ENCODE peak calls at places on chromosomes 6 and 20, in eight cellular contexts. One of them, this sample, is unnamed.

GRCh38 chr6:148864941-148865340 is 118.1 kb downstream of the UST start:
- DNase-seq in prostate gland: no peak
- DNase-seq in CD8-positive, alpha-beta T cell: no peak
- DNase-seq in AG04449: no peak
- DNase-seq in H9: no peak
- DNase-seq in keratinocyte: no peak
- DNase-seq in CD4-positive, alpha-beta T cell: no peak
- DNase-seq in OCI-LY7: no peak
- DNase-seq in this sample: no peak

GRCh38 chr20:48777821-48778220 is 50.0 kb downstream of the PREX1 start:
- DNase-seq in prostate gland: no peak
- DNase-seq in CD8-positive, alpha-beta T cell: no peak
- DNase-seq in AG04449: no peak
- DNase-seq in H9: no peak
- DNase-seq in keratinocyte: no peak
- DNase-seq in CD4-positive, alpha-beta T cell: no peak
- DNase-seq in OCI-LY7: no peak
- DNase-seq in this sample: no peak

GRCh38 chr6:158006821-158007570 is 25.3 kb downstream of the SYNJ2 start:
- DNase-seq in prostate gland: no peak
- DNase-seq in CD8-positive, alpha-beta T cell: no peak
- DNase-seq in AG04449: no peak
- DNase-seq in H9: no peak
- DNase-seq in keratinocyte: no peak
- DNase-seq in CD4-positive, alpha-beta T cell: no peak
- DNase-seq in OCI-LY7: no peak
- DNase-seq in this sample: no peak

GRCh38 chr6:139520321-139520768 is 145.9 kb upstream of the CITED2 start:
- DNase-seq in prostate gland: no peak
- DNase-seq in CD8-positive, alpha-beta T cell: no peak
- DNase-seq in AG04449: no peak
- DNase-seq in H9: no peak
- DNase-seq in keratinocyte: peak; percentile 33
- DNase-seq in CD4-positive, alpha-beta T cell: no peak
- DNase-seq in OCI-LY7: no peak
- DNase-seq in this sample: no peak

GRCh38 chr6:74333406-74333805 is 637.4 kb downstream of the CD109 start:
- DNase-seq in prostate gland: no peak
- DNase-seq in CD8-positive, alpha-beta T cell: no peak
- DNase-seq in AG04449: no peak
- DNase-seq in H9: no peak
- DNase-seq in keratinocyte: no peak
- DNase-seq in CD4-positive, alpha-beta T cell: no peak
- DNase-seq in OCI-LY7: no peak
- DNase-seq in this sample: no peak

GRCh38 chr6:46985943-46986342 is 56.2 kb downstream of the ADGRF1 start:
- DNase-seq in prostate gland: no peak
- DNase-seq in CD8-positive, alpha-beta T cell: no peak
- DNase-seq in AG04449: no peak
- DNase-seq in H9: no peak
- DNase-seq in keratinocyte: no peak
- DNase-seq in CD4-positive, alpha-beta T cell: no peak
- DNase-seq in OCI-LY7: no peak
- DNase-seq in this sample: no peak

GRCh38 chr6:90219168-90219985 is 77.3 kb downstream of the BACH2 start:
- DNase-seq in prostate gland: peak; percentile 39
- DNase-seq in CD8-positive, alpha-beta T cell: peak; percentile 36
- DNase-seq in AG04449: peak; percentile 63
- DNase-seq in H9: no peak
- DNase-seq in keratinocyte: no peak
- DNase-seq in CD4-positive, alpha-beta T cell: no peak
- DNase-seq in OCI-LY7: no peak
- DNase-seq in this sample: peak; percentile 11

GRCh38 chr6:157762636-157763035 is 60.4 kb upstream of the SNX9 start:
- DNase-seq in prostate gland: no peak
- DNase-seq in CD8-positive, alpha-beta T cell: peak; percentile 23
- DNase-seq in AG04449: no peak
- DNase-seq in H9: peak; percentile 53
- DNase-seq in keratinocyte: no peak
- DNase-seq in CD4-positive, alpha-beta T cell: no peak
- DNase-seq in OCI-LY7: peak; percentile 51
- DNase-seq in this sample: no peak

GRCh38 chr6:28141500-28142329 is at the start of gene ZKSCAN8:
- DNase-seq in prostate gland: peak; percentile 73
- DNase-seq in CD8-positive, alpha-beta T cell: peak; percentile 78
- DNase-seq in AG04449: no peak
- DNase-seq in H9: peak; percentile 97
- DNase-seq in keratinocyte: no peak
- DNase-seq in CD4-positive, alpha-beta T cell: peak; percentile 74
- DNase-seq in OCI-LY7: peak; percentile 96
- DNase-seq in this sample: peak; percentile 57

GRCh38 chr6:56668158-56668557 is 25.5 kb upstream of the DST start:
- DNase-seq in prostate gland: no peak
- DNase-seq in CD8-positive, alpha-beta T cell: no peak
- DNase-seq in AG04449: no peak
- DNase-seq in H9: no peak
- DNase-seq in keratinocyte: no peak
- DNase-seq in CD4-positive, alpha-beta T cell: no peak
- DNase-seq in OCI-LY7: no peak
- DNase-seq in this sample: no peak

GRCh38 chr6:107668826-107669474 is 155.2 kb downstream of the SCML4 start:
- DNase-seq in prostate gland: no peak
- DNase-seq in CD8-positive, alpha-beta T cell: no peak
- DNase-seq in AG04449: no peak
- DNase-seq in H9: no peak
- DNase-seq in keratinocyte: no peak
- DNase-seq in CD4-positive, alpha-beta T cell: no peak
- DNase-seq in OCI-LY7: no peak
- DNase-seq in this sample: no peak

GRCh38 chr6:47438481-47439347 is 38.9 kb upstream of the CD2AP start:
- DNase-seq in prostate gland: no peak
- DNase-seq in CD8-positive, alpha-beta T cell: no peak
- DNase-seq in AG04449: no peak
- DNase-seq in H9: no peak
- DNase-seq in keratinocyte: no peak
- DNase-seq in CD4-positive, alpha-beta T cell: no peak
- DNase-seq in OCI-LY7: peak; percentile 70
- DNase-seq in this sample: no peak

GRCh38 chr6:134503542-134504281 is 185.8 kb upstream of the SGK1 start:
- DNase-seq in prostate gland: no peak
- DNase-seq in CD8-positive, alpha-beta T cell: no peak
- DNase-seq in AG04449: no peak
- DNase-seq in H9: no peak
- DNase-seq in keratinocyte: no peak
- DNase-seq in CD4-positive, alpha-beta T cell: no peak
- DNase-seq in OCI-LY7: no peak
- DNase-seq in this sample: no peak

DNA sequence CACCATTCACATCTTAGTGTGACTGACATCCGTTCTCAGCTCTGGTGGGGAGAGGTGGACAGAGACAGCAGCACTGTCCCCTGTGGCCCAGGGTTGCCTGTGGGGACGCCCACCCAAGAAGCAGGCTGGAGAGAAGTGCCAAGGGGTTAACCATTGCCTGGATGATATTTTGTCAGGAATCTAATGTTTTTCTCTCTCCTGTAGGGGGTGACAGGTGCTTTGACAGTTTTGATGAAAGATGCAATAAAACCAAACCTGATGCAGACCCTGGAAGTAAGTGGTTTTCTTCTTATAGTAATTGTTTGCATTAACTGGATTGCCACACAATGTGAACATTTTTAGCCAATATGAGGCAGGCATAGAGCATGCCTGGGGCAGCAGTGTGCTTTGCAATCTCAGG is 99.3 kb downstream of the MTHFD1L start:
- DNase-seq in prostate gland: no peak
- DNase-seq in CD8-positive, alpha-beta T cell: no peak
- DNase-seq in AG04449: no peak
- DNase-seq in H9: no peak
- DNase-seq in keratinocyte: no peak
- DNase-seq in CD4-positive, alpha-beta T cell: no peak
- DNase-seq in OCI-LY7: no peak
- DNase-seq in this sample: no peak
- TF ChIP-seq CTCF in prostate gland: no peak
- TF ChIP-seq CTCF in CD8-positive, alpha-beta T cell: no peak
- TF ChIP-seq CTCF in AG04449: no peak
- TF ChIP-seq CTCF in H9: peak; percentile 19
- TF ChIP-seq CTCF in keratinocyte: no peak
- TF ChIP-seq CTCF in CD4-positive, alpha-beta T cell: no peak
- TF ChIP-seq CTCF in OCI-LY7: peak; percentile 20
- TF ChIP-seq CTCF in this sample: no peak

GRCh38 chr6:154408906-154409500 is 52.4 kb upstream of the IPCEF1 start:
- DNase-seq in prostate gland: no peak
- DNase-seq in CD8-positive, alpha-beta T cell: no peak
- DNase-seq in AG04449: no peak
- DNase-seq in H9: no peak
- DNase-seq in keratinocyte: no peak
- DNase-seq in CD4-positive, alpha-beta T cell: no peak
- DNase-seq in OCI-LY7: peak; percentile 11
- DNase-seq in this sample: no peak
- TF ChIP-seq CTCF in prostate gland: no peak
- TF ChIP-seq CTCF in CD8-positive, alpha-beta T cell: no peak
- TF ChIP-seq CTCF in AG04449: peak; percentile 25
- TF ChIP-seq CTCF in H9: peak; percentile 37
- TF ChIP-seq CTCF in keratinocyte: no peak
- TF ChIP-seq CTCF in CD4-positive, alpha-beta T cell: no peak
- TF ChIP-seq CTCF in OCI-LY7: peak; percentile 28
- TF ChIP-seq CTCF in this sample: no peak

GRCh38 chr6:2764610-2765165 is 505 bp upstream of the WRNIP1 start:
- DNase-seq in prostate gland: peak; percentile 38
- DNase-seq in CD8-positive, alpha-beta T cell: peak; percentile 63
- DNase-seq in AG04449: peak; percentile 40
- DNase-seq in H9: no peak
- DNase-seq in keratinocyte: peak; percentile 77
- DNase-seq in CD4-positive, alpha-beta T cell: peak; percentile 57
- DNase-seq in OCI-LY7: peak; percentile 53
- DNase-seq in this sample: peak; percentile 38

GRCh38 chr6:2758980-2759379 is 6.2 kb upstream of the WRNIP1 start:
- DNase-seq in prostate gland: no peak
- DNase-seq in CD8-positive, alpha-beta T cell: no peak
- DNase-seq in AG04449: no peak
- DNase-seq in H9: no peak
- DNase-seq in keratinocyte: no peak
- DNase-seq in CD4-positive, alpha-beta T cell: no peak
- DNase-seq in OCI-LY7: no peak
- DNase-seq in this sample: no peak

GRCh38 chr6:2763876-2764540 is 1.2 kb upstream of the WRNIP1 start:
- DNase-seq in prostate gland: no peak
- DNase-seq in CD8-positive, alpha-beta T cell: no peak
- DNase-seq in AG04449: no peak
- DNase-seq in H9: no peak
- DNase-seq in keratinocyte: no peak
- DNase-seq in CD4-positive, alpha-beta T cell: no peak
- DNase-seq in OCI-LY7: no peak
- DNase-seq in this sample: no peak

GRCh38 chr6:2763345-2763841 is 1.8 kb upstream of the WRNIP1 start:
- DNase-seq in prostate gland: no peak
- DNase-seq in CD8-positive, alpha-beta T cell: no peak
- DNase-seq in AG04449: no peak
- DNase-seq in H9: peak; percentile 45
- DNase-seq in keratinocyte: no peak
- DNase-seq in CD4-positive, alpha-beta T cell: no peak
- DNase-seq in OCI-LY7: no peak
- DNase-seq in this sample: no peak

GRCh38 chr6:2760882-2761842 is 4.0 kb upstream of the WRNIP1 start:
- DNase-seq in prostate gland: no peak
- DNase-seq in CD8-positive, alpha-beta T cell: no peak
- DNase-seq in AG04449: no peak
- DNase-seq in H9: no peak
- DNase-seq in keratinocyte: no peak
- DNase-seq in CD4-positive, alpha-beta T cell: no peak
- DNase-seq in OCI-LY7: peak; percentile 28
- DNase-seq in this sample: no peak
- TF ChIP-seq CTCF in prostate gland: no peak
- TF ChIP-seq CTCF in CD8-positive, alpha-beta T cell: peak; percentile 58
- TF ChIP-seq CTCF in AG04449: no peak
- TF ChIP-seq CTCF in H9: peak; percentile 70
- TF ChIP-seq CTCF in keratinocyte: peak; percentile 25
- TF ChIP-seq CTCF in CD4-positive, alpha-beta T cell: peak; percentile 76
- TF ChIP-seq CTCF in OCI-LY7: peak; percentile 76
- TF ChIP-seq CTCF in this sample: peak; percentile 79

GRCh38 chr6:113994934-113995342 is 24.0 kb upstream of the HDAC2 start:
- DNase-seq in prostate gland: peak; percentile 68
- DNase-seq in CD8-positive, alpha-beta T cell: peak; percentile 6
- DNase-seq in AG04449: peak; percentile 73
- DNase-seq in H9: peak; percentile 68
- DNase-seq in keratinocyte: peak; percentile 62
- DNase-seq in CD4-positive, alpha-beta T cell: no peak
- DNase-seq in OCI-LY7: peak; percentile 40
- DNase-seq in this sample: peak; percentile 66

GRCh38 chr6:113995632-113996031 is 24.7 kb upstream of the HDAC2 start:
- DNase-seq in prostate gland: no peak
- DNase-seq in CD8-positive, alpha-beta T cell: no peak
- DNase-seq in AG04449: peak; percentile 90
- DNase-seq in H9: peak; percentile 54
- DNase-seq in keratinocyte: no peak
- DNase-seq in CD4-positive, alpha-beta T cell: no peak
- DNase-seq in OCI-LY7: no peak
- DNase-seq in this sample: no peak

DNA sequence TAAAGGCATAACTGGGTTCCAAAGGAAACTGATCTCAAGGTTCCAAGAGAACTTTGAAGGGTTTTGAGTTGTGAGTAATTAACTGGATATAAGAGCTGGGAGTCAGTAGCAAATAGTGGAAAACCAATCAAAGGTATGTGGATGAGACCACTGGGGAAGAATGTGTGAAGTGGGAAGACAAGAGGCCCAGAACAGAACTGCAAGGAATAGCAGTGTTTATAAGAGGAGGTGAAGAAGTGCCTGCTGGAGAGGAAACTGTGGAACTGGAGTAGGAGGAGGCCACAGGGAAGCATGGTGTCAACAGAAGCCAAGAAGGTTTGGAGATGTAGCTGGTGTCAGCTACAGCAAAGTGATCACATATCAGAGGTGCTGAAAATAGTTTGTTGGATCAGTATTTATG is 18.7 kb upstream of the HDAC2 start:
- DNase-seq in prostate gland: no peak
- DNase-seq in CD8-positive, alpha-beta T cell: no peak
- DNase-seq in AG04449: no peak
- DNase-seq in H9: no peak
- DNase-seq in keratinocyte: no peak
- DNase-seq in CD4-positive, alpha-beta T cell: no peak
- DNase-seq in OCI-LY7: no peak
- DNase-seq in this sample: no peak
- TF ChIP-seq CTCF in prostate gland: no peak
- TF ChIP-seq CTCF in CD8-positive, alpha-beta T cell: no peak
- TF ChIP-seq CTCF in AG04449: no peak
- TF ChIP-seq CTCF in H9: no peak
- TF ChIP-seq CTCF in keratinocyte: no peak
- TF ChIP-seq CTCF in CD4-positive, alpha-beta T cell: no peak
- TF ChIP-seq CTCF in OCI-LY7: no peak
- TF ChIP-seq CTCF in this sample: no peak